ENCODE peak calls at places on chromosomes 4 and X, in five cellular contexts. One of them, this sample, is unnamed.

GRCh38 chr4:28799696-28800095 is 1920.5 kb upstream of the PCDH7 start:
- DNase-seq in A549: no peak
- DNase-seq in PC-3: no peak
- DNase-seq in GM23248: no peak
- DNase-seq in naive thymus-derived CD4-positive, alpha-beta T cell: no peak
- DNase-seq in this sample: no peak

GRCh38 chrX:84144991-84145390 is 43.0 kb downstream of the RPS6KA6 start:
- DNase-seq in GM23248: no peak
- DNase-seq in A549: no peak
- DNase-seq in PC-3: no peak
- DNase-seq in naive thymus-derived CD4-positive, alpha-beta T cell: no peak
- DNase-seq in this sample: no peak

GRCh38 chrX:101658661-101659477 is 781 bp downstream of the ARMCX2 start:
- DNase-seq in GM23248: peak; percentile 76
- DNase-seq in PC-3: peak; percentile 35
- DNase-seq in A549: peak; percentile 24
- DNase-seq in naive thymus-derived CD4-positive, alpha-beta T cell: peak; percentile 51
- DNase-seq in this sample: peak; percentile 88

GRCh38 chr4:168200685-168201084 is 108.3 kb downstream of the ANXA10 start:
- DNase-seq in naive thymus-derived CD4-positive, alpha-beta T cell: no peak
- DNase-seq in A549: peak; percentile 29
- DNase-seq in PC-3: peak; percentile 78
- DNase-seq in GM23248: no peak
- DNase-seq in this sample: no peak

GRCh38 chr4:162782096-162782777 is 384.5 kb downstream of the NAF1 start:
- DNase-seq in PC-3: no peak
- DNase-seq in naive thymus-derived CD4-positive, alpha-beta T cell: no peak
- DNase-seq in A549: no peak
- DNase-seq in GM23248: no peak
- DNase-seq in this sample: no peak

GRCh38 chr4:102263024-102263787 is 82.1 kb downstream of the SLC39A8 start:
- DNase-seq in naive thymus-derived CD4-positive, alpha-beta T cell: peak; percentile 15
- DNase-seq in PC-3: peak; percentile 80
- DNase-seq in A549: peak; percentile 66
- DNase-seq in GM23248: peak; percentile 57
- DNase-seq in this sample: no peak

GRCh38 chr4:11228575-11228974 is 200.1 kb downstream of the HS3ST1 start:
- DNase-seq in PC-3: peak; percentile 79
- DNase-seq in GM23248: no peak
- DNase-seq in naive thymus-derived CD4-positive, alpha-beta T cell: no peak
- DNase-seq in A549: no peak
- DNase-seq in this sample: no peak

GRCh38 chr4:113141901-113142346 is 92.5 kb downstream of the ANK2 start:
- DNase-seq in naive thymus-derived CD4-positive, alpha-beta T cell: no peak
- DNase-seq in GM23248: peak; percentile 75
- DNase-seq in PC-3: peak; percentile 87
- DNase-seq in A549: peak; percentile 30
- DNase-seq in this sample: no peak

GRCh38 chr4:76301068-76301774 is 5.3 kb upstream of the STBD1 start:
- DNase-seq in naive thymus-derived CD4-positive, alpha-beta T cell: no peak
- DNase-seq in A549: peak; percentile 66
- DNase-seq in PC-3: peak; percentile 88
- DNase-seq in GM23248: peak; percentile 87
- DNase-seq in this sample: no peak

GRCh38 chr4:39362827-39363226 is 3.3 kb downstream of the RFC1 start:
- DNase-seq in PC-3: no peak
- DNase-seq in GM23248: no peak
- DNase-seq in A549: no peak
- DNase-seq in naive thymus-derived CD4-positive, alpha-beta T cell: no peak
- DNase-seq in this sample: no peak

GRCh38 chr4:4856071-4857000 is 3.1 kb upstream of the MSX1 start:
- DNase-seq in GM23248: peak; percentile 55
- DNase-seq in PC-3: peak; percentile 34
- DNase-seq in naive thymus-derived CD4-positive, alpha-beta T cell: no peak
- DNase-seq in A549: no peak
- DNase-seq in this sample: peak; percentile 45

GRCh38 chr4:33739886-33740285 is 2504.4 kb downstream of the ARAP2 start:
- DNase-seq in GM23248: no peak
- DNase-seq in PC-3: no peak
- DNase-seq in naive thymus-derived CD4-positive, alpha-beta T cell: no peak
- DNase-seq in A549: no peak
- DNase-seq in this sample: no peak

GRCh38 chrX:77930581-77930980 is 20.1 kb downstream of the ATP7A start:
- DNase-seq in PC-3: no peak
- DNase-seq in GM23248: no peak
- DNase-seq in A549: no peak
- DNase-seq in naive thymus-derived CD4-positive, alpha-beta T cell: no peak
- DNase-seq in this sample: no peak

GRCh38 chr4:75058486-75058885 is 125.6 kb downstream of the PARM1 start:
- DNase-seq in naive thymus-derived CD4-positive, alpha-beta T cell: no peak
- DNase-seq in A549: no peak
- DNase-seq in GM23248: no peak
- DNase-seq in PC-3: no peak
- DNase-seq in this sample: no peak

GRCh38 chr4:99934891-99935290 is 11.5 kb downstream of the DNAJB14 start:
- DNase-seq in A549: no peak
- DNase-seq in PC-3: no peak
- DNase-seq in GM23248: peak; percentile 49
- DNase-seq in naive thymus-derived CD4-positive, alpha-beta T cell: no peak
- DNase-seq in this sample: no peak

GRCh38 chr4:167290684-167291083 is 56.4 kb upstream of the SPOCK3 start:
- DNase-seq in PC-3: peak; percentile 42
- DNase-seq in naive thymus-derived CD4-positive, alpha-beta T cell: no peak
- DNase-seq in GM23248: no peak
- DNase-seq in A549: peak; percentile 15
- DNase-seq in this sample: no peak

GRCh38 chrX:31847773-31848172 is 775.9 kb upstream of the FTHL17 start:
- DNase-seq in PC-3: no peak
- DNase-seq in A549: no peak
- DNase-seq in naive thymus-derived CD4-positive, alpha-beta T cell: no peak
- DNase-seq in GM23248: no peak
- DNase-seq in this sample: no peak

GRCh38 chr4:111268769-111269414 is 646.0 kb upstream of the PITX2 start:
- DNase-seq in naive thymus-derived CD4-positive, alpha-beta T cell: no peak
- DNase-seq in A549: no peak
- DNase-seq in PC-3: peak; percentile 20
- DNase-seq in GM23248: peak; percentile 51
- DNase-seq in this sample: no peak

GRCh38 chr4:17066241-17066640 is 167.8 kb upstream of the LDB2 start:
- DNase-seq in A549: no peak
- DNase-seq in GM23248: peak; percentile 76
- DNase-seq in naive thymus-derived CD4-positive, alpha-beta T cell: no peak
- DNase-seq in PC-3: no peak
- DNase-seq in this sample: no peak

GRCh38 chr4:107115185-107115847 is 79.2 kb upstream of the DKK2 start:
- DNase-seq in GM23248: peak; percentile 35
- DNase-seq in PC-3: no peak
- DNase-seq in A549: no peak
- DNase-seq in naive thymus-derived CD4-positive, alpha-beta T cell: no peak
- DNase-seq in this sample: no peak

GRCh38 chrX:114584434-114584943 is 603 bp downstream of the HTR2C start:
- DNase-seq in PC-3: no peak
- DNase-seq in A549: no peak
- DNase-seq in GM23248: peak; percentile 2
- DNase-seq in naive thymus-derived CD4-positive, alpha-beta T cell: no peak
- DNase-seq in this sample: no peak

GRCh38 chr4:103374773-103375172 is 176.6 kb upstream of the CENPE start:
- DNase-seq in PC-3: no peak
- DNase-seq in A549: no peak
- DNase-seq in naive thymus-derived CD4-positive, alpha-beta T cell: no peak
- DNase-seq in GM23248: no peak
- DNase-seq in this sample: no peak

GRCh38 chrX:6012357-6012756 is 216.3 kb downstream of the NLGN4X start:
- DNase-seq in PC-3: no peak
- DNase-seq in GM23248: no peak
- DNase-seq in naive thymus-derived CD4-positive, alpha-beta T cell: no peak
- DNase-seq in A549: no peak
- DNase-seq in this sample: no peak

GRCh38 chrX:39479856-39480255 is 617.9 kb downstream of the BCOR start:
- DNase-seq in naive thymus-derived CD4-positive, alpha-beta T cell: no peak
- DNase-seq in GM23248: no peak
- DNase-seq in PC-3: no peak
- DNase-seq in A549: no peak
- DNase-seq in this sample: no peak

GRCh38 chrX:39484159-39484558 is 613.6 kb downstream of the BCOR start:
- DNase-seq in A549: no peak
- DNase-seq in naive thymus-derived CD4-positive, alpha-beta T cell: no peak
- DNase-seq in GM23248: no peak
- DNase-seq in PC-3: no peak
- DNase-seq in this sample: no peak

GRCh38 chrX:39484669-39485068 is 613.1 kb downstream of the BCOR start:
- DNase-seq in GM23248: no peak
- DNase-seq in naive thymus-derived CD4-positive, alpha-beta T cell: no peak
- DNase-seq in PC-3: no peak
- DNase-seq in A549: no peak
- DNase-seq in this sample: no peak

GRCh38 chrX:39477438-39478120 is 620.2 kb downstream of the BCOR start:
- DNase-seq in naive thymus-derived CD4-positive, alpha-beta T cell: peak; percentile 56
- DNase-seq in GM23248: no peak
- DNase-seq in A549: no peak
- DNase-seq in PC-3: peak; percentile 37
- DNase-seq in this sample: no peak

GRCh38 chrX:39480966-39481365 is 616.8 kb downstream of the BCOR start:
- DNase-seq in naive thymus-derived CD4-positive, alpha-beta T cell: no peak
- DNase-seq in GM23248: no peak
- DNase-seq in A549: no peak
- DNase-seq in PC-3: no peak
- DNase-seq in this sample: no peak
- H3K27ac ChIP-seq in naive thymus-derived CD4-positive, alpha-beta T cell: no peak overlapping the region
- H3K27ac ChIP-seq in GM23248: no peak overlapping the region
- H3K27ac ChIP-seq in A549: no peak overlapping the region
- H3K27ac ChIP-seq in PC-3: no peak overlapping the region
- H3K27ac ChIP-seq in this sample: no peak overlapping the region

DNA sequence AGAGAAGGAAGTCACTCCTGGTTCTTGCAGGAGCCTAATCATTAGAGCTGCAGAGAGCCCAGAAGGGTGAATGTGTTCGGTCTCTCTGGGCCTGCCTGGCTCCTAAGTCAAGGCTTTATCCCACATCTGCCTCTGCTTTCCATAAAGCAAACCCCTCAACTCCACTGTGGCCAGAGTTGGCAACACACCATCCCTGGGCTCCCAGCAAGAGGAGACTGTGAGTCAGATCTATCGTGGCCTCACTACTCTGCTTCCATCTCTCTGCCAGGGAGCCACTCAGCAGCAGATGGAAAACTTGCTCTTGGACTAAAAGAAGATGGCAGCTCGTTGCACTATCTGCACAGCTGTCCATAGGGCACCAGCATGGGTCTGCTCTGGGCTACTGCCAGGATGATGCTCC is 348.2 kb downstream of the FBXW7 start:
- DNase-seq in A549: no peak
- DNase-seq in naive thymus-derived CD4-positive, alpha-beta T cell: no peak
- DNase-seq in PC-3: no peak
- DNase-seq in GM23248: peak; percentile 63
- DNase-seq in this sample: no peak
- H3K27ac ChIP-seq in A549: no peak overlapping the region
- H3K27ac ChIP-seq in naive thymus-derived CD4-positive, alpha-beta T cell: no peak overlapping the region
- H3K27ac ChIP-seq in PC-3: no peak overlapping the region
- H3K27ac ChIP-seq in GM23248: no peak overlapping the region
- H3K27ac ChIP-seq in this sample: no peak overlapping the region

DNA sequence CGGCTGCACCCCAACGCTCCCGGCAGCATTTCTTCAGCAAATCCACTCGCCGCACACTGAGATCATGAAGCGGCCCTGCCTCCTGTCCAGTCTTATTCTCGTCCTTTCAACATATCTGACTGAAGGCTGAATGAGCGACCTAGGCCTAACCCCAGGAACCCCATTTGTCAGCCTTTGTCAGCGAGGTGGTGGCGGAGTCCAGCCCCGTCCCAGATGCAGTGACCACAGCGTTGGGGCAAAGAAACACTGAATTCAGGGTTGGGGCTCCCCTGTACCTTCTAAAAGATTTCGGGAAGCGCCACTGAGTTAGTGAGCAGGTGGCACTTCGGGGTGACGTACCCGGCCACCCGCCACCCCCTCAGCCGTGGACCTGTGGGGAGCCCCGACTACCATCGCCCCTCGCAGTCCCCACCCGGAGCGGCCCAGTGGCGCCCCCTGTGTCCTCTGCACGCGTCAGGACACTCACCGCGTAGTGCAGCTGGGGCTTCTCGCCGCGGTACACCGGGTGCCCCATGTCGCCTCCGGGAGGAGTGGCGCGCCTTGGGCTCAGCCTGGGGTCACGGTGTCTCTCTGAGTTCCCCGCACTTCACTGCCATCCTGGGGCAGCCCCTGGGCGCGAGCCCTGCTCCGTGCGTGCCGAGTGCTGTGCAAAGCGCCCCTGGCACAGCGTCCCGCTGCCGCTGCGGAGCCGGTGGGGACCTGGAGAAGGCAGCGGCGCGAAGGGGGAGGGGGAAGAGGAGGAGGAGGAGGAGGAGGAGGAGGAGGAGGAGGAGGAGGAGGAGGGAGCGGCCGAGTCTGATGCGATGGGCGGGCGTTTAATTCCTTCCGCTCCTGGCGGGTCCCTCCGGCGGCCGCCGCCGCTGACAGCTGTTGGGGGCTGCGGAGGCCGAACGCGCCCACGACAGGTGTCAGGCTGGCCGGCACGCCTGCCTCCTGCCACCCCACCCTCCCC is 134.1 kb downstream of the AMELX start:
- DNase-seq in A549: no peak
- DNase-seq in naive thymus-derived CD4-positive, alpha-beta T cell: no peak
- DNase-seq in PC-3: peak; percentile 26
- DNase-seq in GM23248: peak; percentile 46
- DNase-seq in this sample: peak; percentile 82
- H3K27ac ChIP-seq in A549: no peak overlapping the region
- H3K27ac ChIP-seq in naive thymus-derived CD4-positive, alpha-beta T cell: no peak overlapping the region
- H3K27ac ChIP-seq in PC-3: no peak overlapping the region
- H3K27ac ChIP-seq in GM23248: no peak overlapping the region
- H3K27ac ChIP-seq in this sample: peak overlapping the region; percentile 82

GRCh38 chrX:153968255-153968654 is 3.4 kb downstream of the HCFC1 start:
- DNase-seq in naive thymus-derived CD4-positive, alpha-beta T cell: no peak
- DNase-seq in A549: no peak
- DNase-seq in PC-3: no peak
- DNase-seq in GM23248: no peak
- DNase-seq in this sample: no peak

GRCh38 chrX:153966841-153967535 is 4.6 kb downstream of the HCFC1 start:
- DNase-seq in PC-3: no peak
- DNase-seq in naive thymus-derived CD4-positive, alpha-beta T cell: no peak
- DNase-seq in A549: no peak
- DNase-seq in GM23248: peak; percentile 60
- DNase-seq in this sample: peak; percentile 66

GRCh38 chrX:153964105-153964504 is 7.5 kb downstream of the HCFC1 start:
- DNase-seq in naive thymus-derived CD4-positive, alpha-beta T cell: no peak
- DNase-seq in GM23248: no peak
- DNase-seq in A549: no peak
- DNase-seq in PC-3: no peak
- DNase-seq in this sample: no peak

GRCh38 chrX:153967536-153968214 is 3.9 kb downstream of the HCFC1 start:
- DNase-seq in naive thymus-derived CD4-positive, alpha-beta T cell: peak; percentile 49
- DNase-seq in PC-3: no peak
- DNase-seq in GM23248: no peak
- DNase-seq in A549: no peak
- DNase-seq in this sample: no peak

DNA sequence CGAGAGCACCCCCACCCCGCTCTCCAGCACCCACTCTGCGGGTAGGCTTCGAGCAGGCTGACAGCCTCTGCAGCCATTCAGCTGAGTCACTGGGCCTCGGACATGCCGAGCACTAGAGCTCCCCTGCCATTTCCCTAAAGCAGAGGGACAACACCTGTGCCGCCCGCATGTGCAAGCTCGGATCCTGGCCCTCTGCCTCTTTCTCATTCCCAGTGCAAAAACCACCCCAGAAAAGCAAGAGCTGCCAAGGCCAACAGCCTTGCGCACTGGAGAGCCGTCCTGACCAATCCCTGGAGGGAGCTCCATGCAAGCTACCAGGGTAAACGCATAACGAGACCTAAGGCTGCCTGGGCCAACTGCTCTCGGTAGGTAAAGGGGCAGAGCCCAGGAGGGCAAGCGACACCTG is 5.3 kb downstream of the HCFC1 start:
- DNase-seq in naive thymus-derived CD4-positive, alpha-beta T cell: no peak
- DNase-seq in A549: no peak
- DNase-seq in PC-3: no peak
- DNase-seq in GM23248: peak; percentile 46
- DNase-seq in this sample: peak; percentile 80
- H3K27ac ChIP-seq in naive thymus-derived CD4-positive, alpha-beta T cell: peak overlapping the region; percentile 99
- H3K27ac ChIP-seq in A549: no peak overlapping the region
- H3K27ac ChIP-seq in PC-3: no peak overlapping the region
- H3K27ac ChIP-seq in GM23248: no peak overlapping the region
- H3K27ac ChIP-seq in this sample: peak overlapping the region; percentile 49

This sample was measured in sigmoid colon.